ENCODE peak calls at places on chromosome 1, in nine cellular contexts. One of them, this sample, is unnamed.

GRCh38 chr1:201142854-201143725 is 11.2 kb downstream of the TMEM9 start:
- DNase-seq in SHP77: no peak
- DNase-seq in Caki2: no peak
- DNase-seq in AG08396: no peak
- DNase-seq in substantia nigra: no peak
- DNase-seq in ACHN: no peak
- DNase-seq in A549: no peak
- DNase-seq in upper lobe of right lung: peak; percentile 53
- DNase-seq in tibial artery: peak; percentile 31
- DNase-seq in this sample: no peak

GRCh38 chr1:181021811-181022434 is 747 bp downstream of the STX6 start:
- DNase-seq in SHP77: peak; percentile 65
- DNase-seq in tibial artery: peak; percentile 84
- DNase-seq in substantia nigra: peak; percentile 23
- DNase-seq in upper lobe of right lung: peak; percentile 84
- DNase-seq in A549: peak; percentile 63
- DNase-seq in ACHN: peak; percentile 71
- DNase-seq in Caki2: peak; percentile 43
- DNase-seq in AG08396: peak; percentile 77
- DNase-seq in this sample: peak; percentile 92

GRCh38 chr1:186304982-186305949 is 69.8 kb downstream of the TPR start:
- DNase-seq in tibial artery: no peak
- DNase-seq in A549: peak; percentile 53
- DNase-seq in upper lobe of right lung: no peak
- DNase-seq in Caki2: peak; percentile 10
- DNase-seq in AG08396: peak; percentile 39
- DNase-seq in SHP77: no peak
- DNase-seq in substantia nigra: no peak
- DNase-seq in ACHN: peak; percentile 53
- DNase-seq in this sample: peak; percentile 15

GRCh38 chr1:172069535-172069934 is 228.2 kb downstream of the DNM3 start:
- DNase-seq in Caki2: no peak
- DNase-seq in AG08396: no peak
- DNase-seq in substantia nigra: no peak
- DNase-seq in tibial artery: no peak
- DNase-seq in ACHN: no peak
- DNase-seq in SHP77: no peak
- DNase-seq in A549: no peak
- DNase-seq in upper lobe of right lung: no peak
- DNase-seq in this sample: no peak

GRCh38 chr1:150472606-150473200 is 14.5 kb upstream of the TARS2 start:
- DNase-seq in ACHN: no peak
- DNase-seq in Caki2: no peak
- DNase-seq in A549: no peak
- DNase-seq in tibial artery: no peak
- DNase-seq in AG08396: no peak
- DNase-seq in upper lobe of right lung: no peak
- DNase-seq in SHP77: no peak
- DNase-seq in substantia nigra: no peak
- DNase-seq in this sample: no peak

GRCh38 chr1:178230881-178231409 is 137.0 kb downstream of the RASAL2 start:
- DNase-seq in SHP77: no peak
- DNase-seq in substantia nigra: no peak
- DNase-seq in tibial artery: no peak
- DNase-seq in A549: no peak
- DNase-seq in AG08396: no peak
- DNase-seq in Caki2: no peak
- DNase-seq in ACHN: no peak
- DNase-seq in upper lobe of right lung: no peak
- DNase-seq in this sample: no peak

GRCh38 chr1:111234866-111235265 is 7.4 kb downstream of the CHI3L2 start:
- DNase-seq in Caki2: no peak
- DNase-seq in SHP77: no peak
- DNase-seq in tibial artery: no peak
- DNase-seq in substantia nigra: no peak
- DNase-seq in AG08396: peak; percentile 62
- DNase-seq in upper lobe of right lung: no peak
- DNase-seq in A549: no peak
- DNase-seq in ACHN: peak; percentile 8
- DNase-seq in this sample: no peak

GRCh38 chr1:19045898-19046889 is 89.7 kb upstream of the IFFO2 start:
- DNase-seq in A549: no peak
- DNase-seq in SHP77: no peak
- DNase-seq in AG08396: no peak
- DNase-seq in tibial artery: no peak
- DNase-seq in Caki2: peak; percentile 25
- DNase-seq in substantia nigra: no peak
- DNase-seq in ACHN: no peak
- DNase-seq in upper lobe of right lung: peak; percentile 57
- DNase-seq in this sample: no peak

GRCh38 chr1:117735045-117735992 is 129.5 kb downstream of the TENT5C start:
- DNase-seq in SHP77: no peak
- DNase-seq in upper lobe of right lung: no peak
- DNase-seq in AG08396: peak; percentile 70
- DNase-seq in ACHN: peak; percentile 62
- DNase-seq in A549: no peak
- DNase-seq in substantia nigra: no peak
- DNase-seq in Caki2: peak; percentile 18
- DNase-seq in tibial artery: no peak
- DNase-seq in this sample: peak; percentile 55

GRCh38 chr1:201990427-201990826 is 8.0 kb downstream of the RNPEP start:
- DNase-seq in substantia nigra: no peak
- DNase-seq in SHP77: no peak
- DNase-seq in AG08396: no peak
- DNase-seq in A549: no peak
- DNase-seq in ACHN: no peak
- DNase-seq in tibial artery: peak; percentile 7
- DNase-seq in upper lobe of right lung: no peak
- DNase-seq in Caki2: no peak
- DNase-seq in this sample: no peak

GRCh38 chr1:193433599-193433998 is 247.2 kb upstream of the B3GALT2 start:
- DNase-seq in AG08396: no peak
- DNase-seq in Caki2: no peak
- DNase-seq in A549: no peak
- DNase-seq in tibial artery: no peak
- DNase-seq in substantia nigra: no peak
- DNase-seq in upper lobe of right lung: no peak
- DNase-seq in ACHN: no peak
- DNase-seq in SHP77: no peak
- DNase-seq in this sample: no peak

GRCh38 chr1:235504122-235504493 is at the start of gene B3GALNT2:
- DNase-seq in AG08396: no peak
- DNase-seq in tibial artery: no peak
- DNase-seq in SHP77: peak; percentile 76
- DNase-seq in upper lobe of right lung: no peak
- DNase-seq in ACHN: no peak
- DNase-seq in Caki2: no peak
- DNase-seq in A549: peak; percentile 40
- DNase-seq in substantia nigra: no peak
- DNase-seq in this sample: no peak

GRCh38 chr1:161350666-161351065 is 17.0 kb downstream of the CFAP126 start:
- DNase-seq in tibial artery: no peak
- DNase-seq in A549: no peak
- DNase-seq in upper lobe of right lung: no peak
- DNase-seq in ACHN: no peak
- DNase-seq in substantia nigra: no peak
- DNase-seq in AG08396: no peak
- DNase-seq in SHP77: no peak
- DNase-seq in Caki2: no peak
- DNase-seq in this sample: no peak

GRCh38 chr1:67138813-67139539 is 4.2 kb upstream of the C1orf141 start:
- DNase-seq in SHP77: no peak
- DNase-seq in substantia nigra: no peak
- DNase-seq in upper lobe of right lung: no peak
- DNase-seq in tibial artery: no peak
- DNase-seq in Caki2: no peak
- DNase-seq in ACHN: no peak
- DNase-seq in A549: no peak
- DNase-seq in AG08396: no peak
- DNase-seq in this sample: no peak